ENCODE peak calls at places on chromosomes 13 and 19, in five cellular contexts. N is EH; M is C1 segment of cervical spinal cord; V is NCI-H69; G is stimulated activated naive CD8-positive, alpha-beta T cell treated with anti-CD3 and anti-CD28 coated beads, Interleukin-15, amount 100 ng/mL, for 72 hours. C is an unnamed sample.
A peak's percentile ranks its signal among the peaks of the same experiment; 100 is the strongest.

GRCh38 chr13:61204025-61204424 is 211.6 kb downstream of the PCDH20 start:
- DNase-seq in M (no peak), G (no peak), V (no peak), N (no peak), C (no peak)

GRCh38 chr19:44455100-44455499 is 6.8 kb upstream of the ZNF229 start:
- DNase-seq in N (no peak), V (no peak), M (no peak), G (no peak), C (no peak)

GRCh38 chr13:69199664-69200063 is 908.0 kb upstream of the ATXN8OS start:
- DNase-seq in N (no peak), M (no peak), G (no peak), V (peak; percentile 73), C (no peak)

GRCh38 chr13:97253581-97254293 is 31.6 kb downstream of the MBNL2 start:
- DNase-seq in V (no peak), M (no peak), N (no peak), G (no peak), C (no peak)

GRCh38 chr13:110925023-110925608 is 10.2 kb upstream of the ANKRD10 start:
- DNase-seq in G (peak; percentile 18), V (peak; percentile 17), N (peak; percentile 44), M (no peak), C (no peak)

GRCh38 chr19:41303941-41304340 is 6.0 kb upstream of the CCDC97 start:
- DNase-seq in G (peak; percentile 25), N (no peak), M (no peak), V (no peak), C (no peak)

GRCh38 chr19:40692212-40692551 is 1.7 kb upstream of the NUMBL start:
- DNase-seq in G (no peak), N (no peak), M (no peak), V (no peak), C (no peak)

GRCh38 chr19:6030214-6030507 is 52.2 kb upstream of the RANBP3 start:
- DNase-seq in M (no peak), N (peak; percentile 77), V (no peak), G (no peak), C (no peak)

C was measured in retinal pigment epithelial cell.